ENCODE peak calls at places on chromosomes 3 and 15, in six cellular contexts. F is right lobe of liver, K is cardiac muscle cell, R is GM23248, G is SK-N-MC, S is mucosa of descending colon. Y is an unnamed sample.

GRCh38 chr3:159804726-159805410 is 183.8 kb upstream of the IL12A start:
- DNase-seq in F (peak; percentile 27), K (peak; percentile 89), R (peak; percentile 94), G (peak; percentile 44), S (peak; percentile 79), Y (peak; percentile 32)

GRCh38 chr15:25055356-25056068 is 100.7 kb downstream of the SNRPN start:
- DNase-seq in F (no peak), K (no peak), R (no peak), G (no peak), S (no peak), Y (no peak)

GRCh38 chr15:101445562-101446526 is 43.7 kb downstream of the PCSK6 start:
- DNase-seq in F (no peak), K (no peak), R (peak; percentile 86), G (no peak), S (no peak), Y (peak; percentile 50)

GRCh38 chr15:99999282-100000070 is 266.2 kb upstream of the LYSMD4 start:
- DNase-seq in F (no peak), K (no peak), R (no peak), G (no peak), S (no peak), Y (no peak)

GRCh38 chr3:43870844-43871626 is 180.3 kb downstream of the ABHD5 start:
- DNase-seq in F (no peak), K (no peak), R (no peak), G (no peak), S (no peak), Y (no peak)

GRCh38 chr3:53073553-53074365 is 27.9 kb upstream of the SFMBT1 start:
- DNase-seq in F (no peak), K (no peak), R (no peak), G (no peak), S (no peak), Y (no peak)

GRCh38 chr3:24963762-24964625 is 464.1 kb upstream of the RARB start:
- DNase-seq in F (no peak), K (peak; percentile 58), R (peak; percentile 50), G (no peak), S (peak; percentile 7), Y (no peak)

GRCh38 chr3:170080605-170081004 is 42.8 kb downstream of the GPR160 start:
- DNase-seq in F (no peak), K (no peak), R (no peak), G (no peak), S (no peak), Y (no peak)

GRCh38 chr3:15206662-15207576 is 873 bp downstream of the CAPN7 start:
- DNase-seq in F (no peak), K (peak; percentile 28), R (peak; percentile 71), G (no peak), S (peak; percentile 43), Y (peak; percentile 77)

GRCh38 chr3:143142354-143142753 is 22.8 kb downstream of the CHST2 start:
- DNase-seq in F (no peak), K (no peak), R (no peak), G (no peak), S (no peak), Y (no peak)

GRCh38 chr15:85379403-85380131 is 836 bp upstream of the AKAP13 start:
- DNase-seq in F (no peak), K (no peak), R (peak; percentile 58), G (no peak), S (peak; percentile 38), Y (no peak)

GRCh38 chr15:95565201-95565600 is 765.3 kb upstream of the NR2F2 start:
- DNase-seq in F (no peak), K (no peak), R (no peak), G (no peak), S (no peak), Y (no peak)

GRCh38 chr15:84893607-84894006 is 9.1 kb downstream of the SLC28A1 start:
- DNase-seq in F (no peak), K (no peak), R (no peak), G (no peak), S (no peak), Y (no peak)

GRCh38 chr3:96986241-96986640 is 171.8 kb downstream of the EPHA6 start:
- DNase-seq in F (no peak), K (no peak), R (no peak), G (no peak), S (no peak), Y (no peak)

GRCh38 chr3:110180733-110181132 is 843.4 kb upstream of the DPPA4 start:
- DNase-seq in F (no peak), K (no peak), R (peak; percentile 68), G (no peak), S (no peak), Y (peak; percentile 20)

GRCh38 chr3:56547486-56547885 is 9.5 kb upstream of the CCDC66 start:
- DNase-seq in F (no peak), K (no peak), R (peak; percentile 28), G (no peak), S (no peak), Y (no peak)

GRCh38 chr15:53843869-53844569 is 84.6 kb upstream of the WDR72 start:
- DNase-seq in F (no peak), K (no peak), R (no peak), G (no peak), S (no peak), Y (no peak)

GRCh38 chr3:124600765-124601164 is 129.5 kb upstream of the UMPS start:
- DNase-seq in F (no peak), K (no peak), R (no peak), G (no peak), S (no peak), Y (peak; percentile 46)

GRCh38 chr3:174333640-174334039 is 525.5 kb upstream of the NAALADL2 start:
- DNase-seq in F (no peak), K (no peak), R (no peak), G (no peak), S (no peak), Y (no peak)

GRCh38 chr15:32706704-32707103 is 11.1 kb upstream of the GREM1 start:
- DNase-seq in F (no peak), K (no peak), R (peak; percentile 82), G (no peak), S (no peak), Y (no peak)

GRCh38 chr3:34504755-34505154 is 706.3 kb downstream of the PDCD6IP start:
- DNase-seq in F (no peak), K (peak; percentile 24), R (no peak), G (no peak), S (no peak), Y (no peak)

GRCh38 chr3:88986834-88987233 is 120.6 kb upstream of the EPHA3 start:
- DNase-seq in F (no peak), K (no peak), R (peak; percentile 79), G (peak; percentile 59), S (no peak), Y (no peak)

GRCh38 chr15:29034593-29035364 is 149.0 kb downstream of the APBA2 start:
- DNase-seq in F (no peak), K (no peak), R (no peak), G (no peak), S (no peak), Y (no peak)

GRCh38 chr3:33722626-33723370 is 4.7 kb upstream of the CLASP2 start:
- DNase-seq in F (no peak), K (no peak), R (peak; percentile 59), G (no peak), S (no peak), Y (no peak)

GRCh38 chr3:72100062-72100511 is 315.1 kb upstream of the PROK2 start:
- DNase-seq in F (peak; percentile 38), K (peak; percentile 24), R (no peak), G (no peak), S (no peak), Y (no peak)

GRCh38 chr3:169554606-169555005 is 108.9 kb downstream of the MECOM start:
- DNase-seq in F (no peak), K (peak; percentile 54), R (no peak), G (no peak), S (no peak), Y (no peak)

GRCh38 chr3:79767953-79768282 is at the start of gene ROBO1:
- DNase-seq in F (no peak), K (peak; percentile 58), R (no peak), G (no peak), S (no peak), Y (no peak)

GRCh38 chr3:47715928-47716327 is 65.8 kb downstream of the SMARCC1 start:
- DNase-seq in F (no peak), K (no peak), R (peak; percentile 66), G (no peak), S (no peak), Y (peak; percentile 28)
- H3K36me3 ChIP-seq in F (peaks cover 8% of the 10 kb centered on the region), K (peaks cover 48% of the 10 kb centered on the region), R (peaks cover 38% of the 10 kb centered on the region), G (peaks cover 74% of the 10 kb centered on the region), S (no peaks in the 10 kb centered on the region), Y (no peaks in the 10 kb centered on the region)

GRCh38 chr3:191387441-191388077 is 57.2 kb upstream of the UTS2B start:
- DNase-seq in F (no peak), K (peak; percentile 16), R (peak; percentile 11), G (no peak), S (no peak), Y (no peak)

GRCh38 chr3:191383104-191383503 is 52.8 kb upstream of the UTS2B start:
- DNase-seq in F (no peak), K (no peak), R (peak; percentile 38), G (no peak), S (no peak), Y (no peak)

GRCh38 chr3:191388823-191389222 is 58.5 kb upstream of the UTS2B start:
- DNase-seq in F (no peak), K (no peak), R (peak; percentile 38), G (no peak), S (no peak), Y (no peak)

GRCh38 chr3:191382661-191383060 is 52.3 kb upstream of the UTS2B start:
- DNase-seq in F (no peak), K (no peak), R (no peak), G (no peak), S (no peak), Y (no peak)

DNA sequence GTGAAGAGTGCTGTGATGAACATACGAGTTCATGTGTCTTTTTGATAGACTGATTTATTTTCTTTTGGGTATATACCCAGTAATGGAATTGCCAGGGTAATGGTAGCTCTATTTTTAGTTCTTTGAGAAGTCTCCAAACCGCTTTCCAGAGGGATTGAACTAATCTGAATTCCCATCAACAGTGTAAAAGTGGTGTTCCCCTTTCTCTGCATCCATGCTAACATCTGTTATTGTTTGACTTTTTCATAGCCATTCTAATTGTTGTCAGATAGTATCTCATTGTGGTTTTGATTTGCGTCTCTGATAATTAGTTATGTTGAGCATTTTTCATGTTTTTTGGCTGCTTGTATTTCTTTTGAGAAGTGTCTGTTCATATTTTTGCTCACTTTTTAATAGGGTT is 54.8 kb upstream of the UTS2B start:
- DNase-seq in F (no peak), K (no peak), R (no peak), G (no peak), S (no peak), Y (no peak)
- H3K36me3 ChIP-seq in F (no peaks in the 10 kb centered on the region), K (peaks cover 40% of the 10 kb centered on the region), R (peaks cover 33% of the 10 kb centered on the region), G (peaks cover 45% of the 10 kb centered on the region), S (no peaks in the 10 kb centered on the region), Y (no peaks in the 10 kb centered on the region)

DNA sequence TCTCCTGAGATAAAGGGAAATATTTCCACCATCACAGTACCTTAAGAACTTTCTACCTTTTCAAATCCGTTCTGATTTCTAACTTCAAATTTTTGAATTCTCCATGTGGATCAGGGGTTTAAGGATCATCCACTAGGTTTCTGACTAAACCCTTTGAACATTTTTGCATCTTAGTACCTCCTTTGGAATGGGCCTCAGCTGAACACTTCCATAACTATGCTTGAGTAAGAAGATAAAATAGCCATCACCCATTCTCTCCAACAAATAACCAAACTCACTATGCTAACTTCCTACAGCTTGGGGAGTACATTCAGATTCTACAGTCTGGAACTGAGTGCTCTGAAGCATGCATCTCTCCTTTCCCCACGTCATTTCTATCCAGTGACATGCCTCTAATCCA is 1.3 kb upstream of the NPHP3 start:
- DNase-seq in F (no peak), K (no peak), R (peak; percentile 58), G (no peak), S (no peak), Y (no peak)
- H3K36me3 ChIP-seq in F (no peaks in the 10 kb centered on the region), K (peaks cover 5% of the 10 kb centered on the region), R (no peaks in the 10 kb centered on the region), G (no peaks in the 10 kb centered on the region), S (no peaks in the 10 kb centered on the region), Y (no peaks in the 10 kb centered on the region)

GRCh38 chr3:41237907-41238306 is 38.6 kb downstream of the CTNNB1 start:
- DNase-seq in F (no peak), K (no peak), R (no peak), G (no peak), S (no peak), Y (no peak)
- H3K36me3 ChIP-seq in F (peaks cover 18% of the 10 kb centered on the region), K (peaks cover 80% of the 10 kb centered on the region), R (peaks cover 79% of the 10 kb centered on the region), G (peaks cover 71% of the 10 kb centered on the region), S (peaks cover 23% of the 10 kb centered on the region), Y (peaks cover 68% of the 10 kb centered on the region)

Y was measured in gastrocnemius medialis.